ENCODE peak calls at places on chromosomes 4 and X, in six cellular contexts. U is HCT116, F is stromal cell of bone marrow, D is AG08396, N is mesothelial cell of epicardium, M is endodermal cell. J is an unnamed sample.

GRCh38 chr4:1092026-1092982 is 21.1 kb downstream of the RNF212 start:
- DNase-seq in U (no peak), D (no peak), F (no peak), N (no peak), M (peak), J (no peak)

GRCh38 chrX:68997911-68998310 is 167.3 kb downstream of the PJA1 start:
- DNase-seq in U (no peak), M (no peak), D (no peak), N (no peak), F (peak), J (no peak)

GRCh38 chrX:110418857-110419249 is 60.2 kb downstream of the RTL9 start:
- DNase-seq in N (no peak), D (peak), M (no peak), U (no peak), F (no peak), J (no peak)

GRCh38 chrX:13658602-13659001 is 5.7 kb downstream of the TCEANC start:
- DNase-seq in F (no peak), U (peak), D (peak), N (no peak), M (no peak), J (peak)

GRCh38 chr4:37935026-37935425 is 25.2 kb upstream of the PTTG2 start:
- DNase-seq in N (no peak), F (no peak), U (no peak), D (no peak), M (no peak), J (no peak)

GRCh38 chr4:98469776-98470175 is 188.6 kb downstream of the TSPAN5 start:
- DNase-seq in U (no peak), D (no peak), N (no peak), F (no peak), M (no peak), J (no peak)

GRCh38 chr4:38160487-38161207 is 200.4 kb downstream of the PTTG2 start:
- DNase-seq in D (peak), N (no peak), U (peak), M (peak), F (peak), J (no peak)

GRCh38 chr4:75990129-75990528 is 616 bp downstream of the SDAD1 start:
- DNase-seq in N (no peak), D (no peak), F (no peak), M (no peak), U (no peak), J (no peak)

J was measured in anterior cingulate cortex.